ENCODE peak calls at places on chromosome 2, in eight cellular contexts. One of them, this sample, is unnamed.

GRCh38 chr2:215696998-215697397 is 261.1 kb upstream of the FN1 start:
- DNase-seq in HCT116: no peak
- DNase-seq in IMR-90: no peak
- DNase-seq in uterus: no peak
- DNase-seq in lower leg skin: peak
- DNase-seq in Peyer's patch: no peak
- DNase-seq in A549: no peak
- DNase-seq in ovary: no peak
- DNase-seq in this sample: no peak

GRCh38 chr2:74869522-74869921 is 35.6 kb downstream of the HK2 start:
- DNase-seq in A549: no peak
- DNase-seq in ovary: no peak
- DNase-seq in uterus: no peak
- DNase-seq in Peyer's patch: no peak
- DNase-seq in IMR-90: no peak
- DNase-seq in lower leg skin: no peak
- DNase-seq in HCT116: no peak
- DNase-seq in this sample: no peak

GRCh38 chr2:121748202-121748601 is 7.2 kb upstream of the TSN start:
- DNase-seq in Peyer's patch: no peak
- DNase-seq in lower leg skin: no peak
- DNase-seq in A549: no peak
- DNase-seq in uterus: no peak
- DNase-seq in IMR-90: peak
- DNase-seq in HCT116: peak
- DNase-seq in ovary: no peak
- DNase-seq in this sample: no peak

GRCh38 chr2:158482594-158482993 is 25.8 kb downstream of the PKP4 start:
- DNase-seq in ovary: no peak
- DNase-seq in Peyer's patch: no peak
- DNase-seq in A549: no peak
- DNase-seq in uterus: no peak
- DNase-seq in lower leg skin: no peak
- DNase-seq in HCT116: no peak
- DNase-seq in IMR-90: peak
- DNase-seq in this sample: no peak

GRCh38 chr2:148926291-148926961 is 51.4 kb downstream of the KIF5C start:
- DNase-seq in IMR-90: peak
- DNase-seq in uterus: no peak
- DNase-seq in Peyer's patch: peak
- DNase-seq in HCT116: peak
- DNase-seq in lower leg skin: no peak
- DNase-seq in ovary: no peak
- DNase-seq in A549: peak
- DNase-seq in this sample: peak

GRCh38 chr2:241217320-241218031 is 29.0 kb downstream of the ANO7 start:
- DNase-seq in HCT116: no peak
- DNase-seq in lower leg skin: peak
- DNase-seq in IMR-90: peak
- DNase-seq in A549: peak
- DNase-seq in ovary: peak
- DNase-seq in Peyer's patch: peak
- DNase-seq in uterus: peak
- DNase-seq in this sample: peak

GRCh38 chr2:206422493-206422892 is 20.8 kb upstream of the ADAM23 start:
- DNase-seq in IMR-90: peak
- DNase-seq in lower leg skin: no peak
- DNase-seq in ovary: no peak
- DNase-seq in uterus: no peak
- DNase-seq in HCT116: no peak
- DNase-seq in A549: no peak
- DNase-seq in Peyer's patch: no peak
- DNase-seq in this sample: no peak

GRCh38 chr2:207143474-207144190 is 22.1 kb downstream of the KLF7 start:
- DNase-seq in uterus: peak
- DNase-seq in IMR-90: no peak
- DNase-seq in Peyer's patch: peak
- DNase-seq in lower leg skin: peak
- DNase-seq in ovary: peak
- DNase-seq in A549: no peak
- DNase-seq in HCT116: no peak
- DNase-seq in this sample: peak

GRCh38 chr2:69601179-69601612 is 42.3 kb downstream of the AAK1 start:
- DNase-seq in Peyer's patch: no peak
- DNase-seq in lower leg skin: no peak
- DNase-seq in IMR-90: peak
- DNase-seq in A549: peak
- DNase-seq in ovary: no peak
- DNase-seq in uterus: no peak
- DNase-seq in HCT116: peak
- DNase-seq in this sample: no peak

GRCh38 chr2:241123816-241124536 is 21.9 kb upstream of the MTERF4 start:
- DNase-seq in A549: no peak
- DNase-seq in uterus: no peak
- DNase-seq in ovary: peak
- DNase-seq in lower leg skin: peak
- DNase-seq in HCT116: no peak
- DNase-seq in Peyer's patch: peak
- DNase-seq in IMR-90: no peak
- DNase-seq in this sample: no peak

GRCh38 chr2:10533811-10534321 is 85.7 kb upstream of the ODC1 start:
- DNase-seq in ovary: no peak
- DNase-seq in IMR-90: peak
- DNase-seq in HCT116: no peak
- DNase-seq in uterus: no peak
- DNase-seq in A549: no peak
- DNase-seq in lower leg skin: no peak
- DNase-seq in Peyer's patch: no peak
- DNase-seq in this sample: peak

GRCh38 chr2:71678874-71679273 is 225.5 kb downstream of the DYSF start:
- DNase-seq in ovary: no peak
- DNase-seq in uterus: no peak
- DNase-seq in Peyer's patch: peak
- DNase-seq in IMR-90: no peak
- DNase-seq in HCT116: no peak
- DNase-seq in lower leg skin: no peak
- DNase-seq in A549: no peak
- DNase-seq in this sample: no peak

GRCh38 chr2:71680925-71681324 is 227.6 kb downstream of the DYSF start:
- DNase-seq in uterus: no peak
- DNase-seq in Peyer's patch: no peak
- DNase-seq in HCT116: no peak
- DNase-seq in A549: no peak
- DNase-seq in IMR-90: no peak
- DNase-seq in lower leg skin: no peak
- DNase-seq in ovary: peak
- DNase-seq in this sample: no peak

GRCh38 chr2:71681626-71682025 is 228.3 kb downstream of the DYSF start:
- DNase-seq in lower leg skin: no peak
- DNase-seq in A549: no peak
- DNase-seq in ovary: no peak
- DNase-seq in IMR-90: no peak
- DNase-seq in HCT116: no peak
- DNase-seq in uterus: no peak
- DNase-seq in Peyer's patch: no peak
- DNase-seq in this sample: no peak

GRCh38 chr2:71682341-71682740 is 229.0 kb downstream of the DYSF start:
- DNase-seq in A549: no peak
- DNase-seq in lower leg skin: no peak
- DNase-seq in Peyer's patch: no peak
- DNase-seq in ovary: peak
- DNase-seq in uterus: no peak
- DNase-seq in HCT116: no peak
- DNase-seq in IMR-90: no peak
- DNase-seq in this sample: no peak

DNA sequence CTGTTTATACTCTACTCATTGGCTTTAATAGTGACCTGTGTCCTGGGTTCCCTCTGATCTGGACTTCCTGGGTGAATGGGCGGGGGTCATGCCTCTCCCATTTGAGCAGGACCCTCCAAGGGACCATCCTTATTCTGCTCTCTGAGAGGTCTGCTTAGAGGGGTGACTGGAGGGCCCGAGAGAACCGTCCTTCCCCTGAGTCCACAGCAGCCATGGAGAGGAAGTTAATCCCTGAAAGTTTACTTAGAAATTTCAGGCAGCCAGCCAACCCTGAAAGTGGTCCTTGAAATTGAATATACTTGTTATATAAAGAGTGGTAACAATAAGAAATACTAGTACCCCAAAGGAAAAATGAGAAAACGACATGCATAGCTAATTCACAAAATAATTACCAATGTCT is 226.1 kb downstream of the DYSF start:
- DNase-seq in Peyer's patch: peak
- DNase-seq in HCT116: no peak
- DNase-seq in IMR-90: no peak
- DNase-seq in lower leg skin: no peak
- DNase-seq in A549: no peak
- DNase-seq in ovary: no peak
- DNase-seq in uterus: no peak
- DNase-seq in this sample: peak
- TF ChIP-seq POLR2A in Peyer's patch: no peak
- TF ChIP-seq POLR2A in HCT116: no peak
- TF ChIP-seq POLR2A in IMR-90: no peak
- TF ChIP-seq POLR2A in lower leg skin: no peak
- TF ChIP-seq POLR2A in A549: no peak
- TF ChIP-seq POLR2A in ovary: no peak
- TF ChIP-seq POLR2A in uterus: no peak
- TF ChIP-seq POLR2A in this sample: no peak

GRCh38 chr2:161658259-161658658 is 34.0 kb downstream of the SLC4A10 start:
- DNase-seq in lower leg skin: no peak
- DNase-seq in A549: no peak
- DNase-seq in IMR-90: no peak
- DNase-seq in HCT116: no peak
- DNase-seq in ovary: no peak
- DNase-seq in uterus: no peak
- DNase-seq in Peyer's patch: no peak
- DNase-seq in this sample: no peak
- TF ChIP-seq CTCF in lower leg skin: no peak
- TF ChIP-seq CTCF in A549: no peak
- TF ChIP-seq CTCF in IMR-90: no peak
- TF ChIP-seq CTCF in HCT116: no peak
- TF ChIP-seq CTCF in ovary: no peak
- TF ChIP-seq CTCF in uterus: no peak
- TF ChIP-seq CTCF in Peyer's patch: no peak
- TF ChIP-seq CTCF in this sample: no peak

GRCh38 chr2:14632133-14632936 is at the start of gene LRATD1:
- DNase-seq in IMR-90: peak
- DNase-seq in A549: peak
- DNase-seq in uterus: peak
- DNase-seq in Peyer's patch: peak
- DNase-seq in lower leg skin: peak
- DNase-seq in ovary: peak
- DNase-seq in HCT116: no peak
- DNase-seq in this sample: peak
- TF ChIP-seq POLR2A in IMR-90: no peak
- TF ChIP-seq POLR2A in A549: no peak
- TF ChIP-seq POLR2A in uterus: peak
- TF ChIP-seq POLR2A in Peyer's patch: peak
- TF ChIP-seq POLR2A in lower leg skin: no peak
- TF ChIP-seq POLR2A in ovary: peak
- TF ChIP-seq POLR2A in HCT116: no peak
- TF ChIP-seq POLR2A in this sample: peak

DNA sequence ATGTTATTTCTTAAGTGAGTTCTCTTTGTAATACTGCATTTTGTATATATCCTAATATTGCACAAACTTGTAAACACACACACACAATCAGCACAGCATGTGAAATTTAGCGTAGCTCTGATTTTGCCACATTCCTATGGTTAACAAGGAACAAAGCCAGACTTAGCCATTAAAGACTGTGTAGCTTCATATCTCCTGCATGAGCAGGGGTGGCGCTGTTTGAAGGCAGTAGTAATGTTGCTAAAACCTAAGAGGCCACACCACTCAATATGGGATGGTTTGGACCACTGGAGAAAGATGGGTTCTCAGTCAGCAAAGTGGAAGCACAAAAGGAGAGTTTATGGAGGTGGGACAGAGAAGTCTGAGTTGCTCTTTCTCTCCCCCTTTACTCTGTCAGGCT is 61.1 kb upstream of the RND3 start:
- DNase-seq in IMR-90: peak
- DNase-seq in HCT116: peak
- DNase-seq in lower leg skin: no peak
- DNase-seq in A549: peak
- DNase-seq in Peyer's patch: no peak
- DNase-seq in ovary: no peak
- DNase-seq in uterus: no peak
- DNase-seq in this sample: no peak
- TF ChIP-seq CTCF in IMR-90: peak
- TF ChIP-seq CTCF in HCT116: no peak
- TF ChIP-seq CTCF in lower leg skin: no peak
- TF ChIP-seq CTCF in A549: peak
- TF ChIP-seq CTCF in Peyer's patch: no peak
- TF ChIP-seq CTCF in ovary: no peak
- TF ChIP-seq CTCF in uterus: no peak
- TF ChIP-seq CTCF in this sample: no peak

GRCh38 chr2:23925702-23926288 is 1.1 kb downstream of the ATAD2B start:
- DNase-seq in HCT116: no peak
- DNase-seq in Peyer's patch: peak
- DNase-seq in lower leg skin: peak
- DNase-seq in A549: no peak
- DNase-seq in uterus: peak
- DNase-seq in IMR-90: peak
- DNase-seq in ovary: no peak
- DNase-seq in this sample: peak
- TF ChIP-seq POLR2A in HCT116: no peak
- TF ChIP-seq POLR2A in Peyer's patch: peak
- TF ChIP-seq POLR2A in lower leg skin: no peak
- TF ChIP-seq POLR2A in A549: no peak
- TF ChIP-seq POLR2A in uterus: peak
- TF ChIP-seq POLR2A in IMR-90: no peak
- TF ChIP-seq POLR2A in ovary: no peak
- TF ChIP-seq POLR2A in this sample: no peak

GRCh38 chr2:119049968-119050657 is 108.1 kb downstream of the MARCO start:
- DNase-seq in IMR-90: no peak
- DNase-seq in Peyer's patch: no peak
- DNase-seq in ovary: peak
- DNase-seq in HCT116: no peak
- DNase-seq in A549: no peak
- DNase-seq in lower leg skin: no peak
- DNase-seq in uterus: no peak
- DNase-seq in this sample: no peak
- TF ChIP-seq CTCF in IMR-90: no peak
- TF ChIP-seq CTCF in Peyer's patch: no peak
- TF ChIP-seq CTCF in ovary: no peak
- TF ChIP-seq CTCF in HCT116: no peak
- TF ChIP-seq CTCF in A549: no peak
- TF ChIP-seq CTCF in lower leg skin: no peak
- TF ChIP-seq CTCF in uterus: no peak
- TF ChIP-seq CTCF in this sample: no peak

GRCh38 chr2:54330226-54331094 is 74.4 kb upstream of the TSPYL6 start:
- DNase-seq in lower leg skin: peak
- DNase-seq in A549: peak
- DNase-seq in uterus: peak
- DNase-seq in Peyer's patch: peak
- DNase-seq in HCT116: peak
- DNase-seq in IMR-90: peak
- DNase-seq in ovary: peak
- DNase-seq in this sample: peak
- TF ChIP-seq POLR2A in lower leg skin: no peak
- TF ChIP-seq POLR2A in A549: peak
- TF ChIP-seq POLR2A in uterus: peak
- TF ChIP-seq POLR2A in Peyer's patch: peak
- TF ChIP-seq POLR2A in HCT116: peak
- TF ChIP-seq POLR2A in IMR-90: peak
- TF ChIP-seq POLR2A in ovary: peak
- TF ChIP-seq POLR2A in this sample: peak